ENCODE peak calls at places on chromosomes 16 and 17, in four cellular contexts. I is activated B cell treated with CpG ODN at 0.5 μM for 24 hours, Z is tibial nerve, U is neural crest cell. L is an unnamed sample.

GRCh38 chr16:77971306-77972131 is 50.8 kb upstream of the CLEC3A start:
- DNase-seq in I (peak; percentile 52), Z (peak; percentile 77), U (peak; percentile 89), L (peak; percentile 88)

GRCh38 chr17:47776330-47777197 is 43.5 kb downstream of the TBX21 start:
- DNase-seq in I (no peak), Z (no peak), U (peak; percentile 20), L (no peak)

GRCh38 chr16:29154676-29155121 is 169.8 kb downstream of the LAT start:
- DNase-seq in I (no peak), Z (no peak), U (no peak), L (no peak)

GRCh38 chr16:10362077-10362863 is 23.6 kb upstream of the ATF7IP2 start:
- DNase-seq in I (no peak), Z (no peak), U (no peak), L (no peak)

GRCh38 chr17:18141210-18141803 is 32.8 kb downstream of the MYO15A start:
- DNase-seq in I (no peak), Z (no peak), U (peak; percentile 52), L (no peak)

GRCh38 chr16:57607676-57608461 is 20.6 kb upstream of the ADGRG1 start:
- DNase-seq in I (no peak), Z (no peak), U (no peak), L (peak; percentile 16)

GRCh38 chr16:50697881-50698767 is 4.7 kb downstream of the NOD2 start:
- DNase-seq in I (peak; percentile 40), Z (no peak), U (no peak), L (no peak)

GRCh38 chr17:79870540-79870939 is 31.3 kb upstream of the CBX4 start:
- DNase-seq in I (no peak), Z (no peak), U (no peak), L (no peak)

GRCh38 chr17:32298298-32298697 is 32.7 kb downstream of the RHBDL3 start:
- DNase-seq in I (no peak), Z (no peak), U (no peak), L (no peak)

GRCh38 chr17:7883781-7884386 is 4.7 kb upstream of the CHD3 start:
- DNase-seq in I (no peak), Z (no peak), U (no peak), L (no peak)

GRCh38 chr17:78086740-78087139 is 41.8 kb downstream of the TMC6 start:
- DNase-seq in I (no peak), Z (no peak), U (no peak), L (no peak)

GRCh38 chr16:30948087-30948955 is 547 bp upstream of the ORAI3 start:
- DNase-seq in I (peak; percentile 37), Z (peak; percentile 91), U (peak; percentile 91), L (peak; percentile 93)

GRCh38 chr17:83061586-83061985 is 17.8 kb upstream of the METRNL start:
- DNase-seq in I (no peak), Z (peak; percentile 7), U (no peak), L (no peak)

GRCh38 chr16:75250809-75251279 is 580 bp downstream of the BCAR1 start:
- DNase-seq in I (no peak), Z (no peak), U (no peak), L (no peak)

GRCh38 chr16:89018605-89019158 is 41.7 kb upstream of the CBFA2T3 start:
- DNase-seq in I (no peak), Z (no peak), U (no peak), L (no peak)

GRCh38 chr17:81049973-81050551 is 15.1 kb downstream of the BAIAP2 start:
- DNase-seq in I (no peak), Z (no peak), U (no peak), L (no peak)

GRCh38 chr16:89341274-89341673 is 123.8 kb downstream of the ZNF778 start:
- DNase-seq in I (no peak), Z (no peak), U (no peak), L (no peak)

GRCh38 chr17:74833501-74834361 is 26.0 kb downstream of the GRIN2C start:
- DNase-seq in I (peak; percentile 30), Z (no peak), U (no peak), L (no peak)

GRCh38 chr16:17149904-17150483 is 320.8 kb downstream of the XYLT1 start:
- DNase-seq in I (no peak), Z (no peak), U (no peak), L (no peak)

GRCh38 chr16:82031116-82032084 is 3.7 kb upstream of the HSD17B2 start:
- DNase-seq in I (no peak), Z (no peak), U (no peak), L (no peak)
- TF ChIP-seq CTCF in I (no peak), Z (peak; percentile 48), U (peak; percentile 64), L (no peak)

DNA sequence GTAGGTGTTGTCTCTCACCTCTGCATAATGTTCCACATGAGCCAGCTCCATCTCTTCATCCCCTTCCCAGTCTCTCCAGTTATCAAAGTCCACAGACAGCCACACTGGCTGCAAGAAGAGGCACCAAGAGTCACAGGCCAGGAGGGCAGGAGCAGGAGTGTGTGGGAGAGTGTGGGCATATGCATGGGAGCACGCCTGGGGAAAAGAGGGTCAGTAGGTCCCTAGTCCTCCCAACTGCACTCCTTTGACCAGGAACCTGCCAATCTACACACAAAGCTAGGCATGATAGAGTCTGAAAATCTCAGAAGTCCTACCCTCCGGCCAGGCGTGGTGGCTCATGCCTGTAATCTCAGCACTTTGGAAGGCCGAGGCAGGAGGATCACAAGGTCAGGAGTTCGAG is 7.3 kb upstream of the AARSD1 start:
- DNase-seq in I (no peak), Z (no peak), U (no peak), L (no peak)
- TF ChIP-seq CTCF in I (no peak), Z (no peak), U (no peak), L (no peak)

GRCh38 chr16:65702707-65703402 is 581.0 kb upstream of the CDH11 start:
- DNase-seq in I (no peak), Z (no peak), U (no peak), L (no peak)

GRCh38 chr16:65698943-65699342 is 577.1 kb upstream of the CDH11 start:
- DNase-seq in I (no peak), Z (no peak), U (no peak), L (no peak)

GRCh38 chr16:65700599-65700998 is 578.7 kb upstream of the CDH11 start:
- DNase-seq in I (no peak), Z (no peak), U (no peak), L (no peak)

GRCh38 chr16:65697516-65697915 is 575.7 kb upstream of the CDH11 start:
- DNase-seq in I (no peak), Z (no peak), U (no peak), L (no peak)

DNA sequence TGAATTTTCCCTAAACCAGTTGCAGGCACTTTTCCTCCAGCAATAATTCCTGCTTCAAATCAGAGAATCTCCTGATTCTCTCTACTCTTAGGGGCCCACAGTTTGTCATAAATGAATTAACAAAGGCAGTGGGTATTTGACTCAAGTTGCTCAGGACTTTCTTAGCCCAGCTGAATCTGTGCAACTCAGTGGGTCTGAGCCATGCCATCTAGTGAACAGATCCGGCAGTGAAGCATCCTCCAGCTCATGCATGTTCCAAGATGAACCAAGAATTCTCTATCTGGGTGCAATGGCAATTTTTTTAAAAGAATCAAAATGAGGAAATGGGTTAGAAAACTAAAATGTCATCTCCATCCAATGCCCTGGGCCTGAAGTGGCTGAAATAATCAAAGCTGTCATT is 575.2 kb upstream of the CDH11 start:
- DNase-seq in I (no peak), Z (no peak), U (no peak), L (no peak)
- TF ChIP-seq CTCF in I (no peak), Z (no peak), U (no peak), L (no peak)

GRCh38 chr17:42118545-42118944 is 2.6 kb downstream of the KAT2A start:
- DNase-seq in I (no peak), Z (no peak), U (no peak), L (no peak)
- TF ChIP-seq CTCF in I (no peak), Z (peak; percentile 17), U (peak; percentile 47), L (no peak)

GRCh38 chr17:45277216-45277849 is 15.4 kb upstream of the SPATA32 start:
- DNase-seq in I (peak; percentile 76), Z (peak; percentile 92), U (peak; percentile 87), L (peak; percentile 79)
- TF ChIP-seq CTCF in I (no peak), Z (peak; percentile 93), U (peak; percentile 86), L (peak; percentile 65)

DNA sequence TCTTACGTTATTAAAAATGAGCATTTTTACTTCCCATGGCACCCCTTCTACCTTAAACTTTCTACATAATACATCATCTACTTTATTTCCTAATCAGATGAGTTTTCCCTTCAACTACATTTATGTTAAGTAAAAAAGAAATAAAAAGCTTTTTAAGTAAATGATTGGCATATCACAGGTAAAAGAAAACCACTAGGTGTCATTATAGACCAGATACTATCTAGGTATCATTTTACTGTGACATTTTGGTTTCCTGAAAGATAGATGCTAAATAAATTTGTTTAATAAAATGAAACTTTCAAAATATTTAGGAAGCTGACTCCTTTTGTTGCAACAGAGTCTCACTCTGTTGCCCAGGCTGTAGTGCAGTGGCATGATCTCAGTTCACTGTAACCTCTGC is 3.8 kb upstream of the CMTM1 start:
- DNase-seq in I (no peak), Z (no peak), U (no peak), L (no peak)
- TF ChIP-seq CTCF in I (no peak), Z (no peak), U (no peak), L (no peak)

GRCh38 chr17:40554646-40555295 is 10.5 kb downstream of the CCR7 start:
- DNase-seq in I (peak; percentile 15), Z (no peak), U (no peak), L (peak; percentile 37)
- TF ChIP-seq CTCF in I (no peak), Z (no peak), U (no peak), L (peak; percentile 26)